ENCODE peak calls at places on chromosomes 11 and 22, in five cellular contexts. Y is SK-N-SH, S is H1, N is HepG2, U is GM12878. D is an unnamed sample.

GRCh38 chr11:86574493-86575207 is 97.8 kb downstream of the ME3 start:
- DNase-seq in Y (no peak), S (no peak), N (no peak), U (no peak), D (no peak)

GRCh38 chr11:77346906-77347603 is 45.6 kb upstream of the GDPD4 start:
- DNase-seq in Y (no peak), S (no peak), N (no peak), U (no peak), D (no peak)

GRCh38 chr22:31097941-31098632 is 9.3 kb downstream of the SELENOM start:
- DNase-seq in Y (no peak), S (no peak), N (no peak), U (no peak), D (no peak)

GRCh38 chr11:132114185-132114584 is 743.8 kb downstream of the NTM start:
- DNase-seq in Y (peak; percentile 60), S (no peak), N (no peak), U (no peak), D (no peak)

GRCh38 chr11:26741036-26741435 is 19.2 kb upstream of the SLC5A12 start:
- DNase-seq in Y (no peak), S (no peak), N (no peak), U (no peak), D (no peak)

GRCh38 chr22:38741576-38741975 is 14.2 kb downstream of the SUN2 start:
- DNase-seq in Y (no peak), S (no peak), N (no peak), U (no peak), D (no peak)

GRCh38 chr11:6321356-6321755 is 1.1 kb upstream of the CAVIN3 start:
- DNase-seq in Y (no peak), S (no peak), N (no peak), U (no peak), D (no peak)

GRCh38 chr11:47899801-47900200 is 51.7 kb upstream of the NUP160 start:
- DNase-seq in Y (no peak), S (no peak), N (no peak), U (peak; percentile 75), D (no peak)

DNA sequence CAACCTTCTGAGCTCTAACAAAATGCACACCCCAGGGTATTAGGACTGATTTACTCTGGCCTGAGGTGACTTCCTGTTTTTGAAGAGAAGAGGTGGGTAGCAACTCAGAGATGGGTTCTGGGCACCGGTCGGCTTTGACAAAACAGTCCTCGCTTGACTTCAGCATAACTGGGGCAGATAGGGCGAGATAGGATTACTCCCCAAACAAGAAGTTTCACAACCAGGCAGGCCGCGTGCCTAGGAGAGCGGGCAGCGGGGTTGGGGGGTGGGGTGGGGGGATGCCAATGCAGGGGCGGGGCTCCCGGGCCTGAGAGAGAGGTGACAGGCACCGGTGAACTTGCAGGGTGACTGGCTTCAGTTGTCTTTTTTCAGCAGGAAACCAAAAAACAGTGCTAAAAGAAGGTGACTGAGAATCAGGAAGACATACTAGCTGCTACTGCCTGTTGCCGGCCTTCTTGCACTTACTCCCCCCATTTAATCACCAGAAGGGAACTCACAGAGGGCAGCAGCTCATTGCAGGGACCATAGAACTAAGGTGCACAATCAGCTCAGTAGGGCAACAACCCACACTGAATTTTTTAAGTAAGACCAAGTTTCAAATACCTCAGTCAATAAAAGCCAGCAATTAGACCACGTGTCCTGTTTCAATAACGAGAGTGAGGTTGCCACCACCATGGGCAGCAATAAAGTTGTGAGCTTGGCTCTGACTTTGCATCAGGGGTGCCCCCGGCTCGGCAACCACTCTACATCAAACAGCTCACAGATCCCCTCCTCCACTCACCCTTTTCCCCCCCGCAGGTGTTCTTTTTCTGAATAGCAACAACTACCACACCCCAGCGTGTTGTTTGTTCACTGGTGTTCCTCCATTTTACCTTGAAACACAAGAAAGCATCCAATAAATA is 37.2 kb upstream of the ETS1 start:
- DNase-seq in Y (no peak), S (no peak), N (no peak), U (no peak), D (no peak)
- H3K9ac ChIP-seq in Y (no peak overlapping the region), S (no peak overlapping the region), N (no peak overlapping the region), U (peak overlapping the region; percentile 61), D (no peak overlapping the region)

DNA sequence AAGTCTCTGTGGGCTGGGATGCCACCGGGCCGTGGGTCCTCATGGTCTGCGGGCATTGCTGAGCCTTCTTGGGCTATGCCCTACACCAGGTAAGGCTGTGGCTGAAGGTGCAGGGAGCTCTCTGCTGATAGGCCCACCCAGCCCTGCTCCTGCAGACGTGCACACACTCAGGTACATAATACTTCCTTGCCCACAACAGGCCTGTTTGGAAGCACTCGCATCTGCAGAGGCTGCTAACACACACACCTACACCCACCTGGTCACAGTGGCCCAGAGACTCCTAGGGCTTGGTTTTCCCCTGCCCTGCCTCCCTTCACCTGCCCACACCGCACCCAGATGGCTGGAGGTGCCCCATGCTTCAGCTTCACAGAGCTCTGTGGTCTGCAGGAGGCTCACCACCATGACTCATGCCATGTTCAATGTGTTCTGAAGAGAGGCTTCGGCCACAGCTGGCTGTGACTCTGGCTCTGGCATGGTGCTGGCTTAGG is 72.8 kb upstream of the KCNQ1OT1 start:
- DNase-seq in Y (no peak), S (no peak), N (no peak), U (no peak), D (no peak)
- H3K27me3 ChIP-seq in Y (no peaks in the 10 kb centered on the region), S (peaks cover 7% of the 10 kb centered on the region), N (peaks cover 10% of the 10 kb centered on the region), U (no peaks in the 10 kb centered on the region), D (no peaks in the 10 kb centered on the region)

DNA sequence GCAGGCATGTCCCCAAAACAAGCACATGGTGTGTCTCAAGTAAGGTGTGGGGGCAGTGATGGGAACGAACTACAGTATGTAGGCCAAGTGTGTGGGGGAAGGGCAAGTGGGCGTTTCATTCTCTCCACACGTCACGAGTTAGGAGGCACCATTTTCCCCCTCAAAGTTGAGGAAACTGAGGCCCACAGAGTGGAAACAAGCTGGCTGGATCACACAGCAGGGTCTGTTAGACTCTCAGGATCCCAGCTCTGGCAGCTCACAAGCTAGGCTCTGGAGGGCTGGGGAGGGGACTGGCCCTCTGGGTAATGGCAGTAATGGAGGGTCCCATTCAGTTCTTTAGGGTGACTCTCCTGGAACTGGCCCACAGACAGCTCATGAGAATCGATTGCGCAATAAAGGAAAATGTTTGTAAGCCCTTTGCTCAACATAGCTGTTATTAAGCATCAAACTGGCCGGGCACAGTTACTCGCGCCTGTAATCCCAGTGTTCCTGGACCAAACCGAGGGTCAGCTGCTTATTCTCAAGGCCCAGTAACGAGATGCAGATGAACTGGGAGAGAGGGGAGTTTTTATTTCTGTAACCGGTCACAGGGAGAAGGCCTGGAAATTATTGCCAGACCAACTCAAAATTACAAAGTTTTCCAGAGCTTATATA is 24.1 kb upstream of the TUB start:
- DNase-seq in Y (no peak), S (no peak), N (no peak), U (no peak), D (no peak)
- TF ChIP-seq EP300 in Y (no peak), S (no peak), N (no peak), U (no peak), D (no peak)

GRCh38 chr22:23181763-23182288 is 1.5 kb downstream of the BCR start:
- DNase-seq in Y (no peak), S (no peak), N (no peak), U (no peak), D (no peak)
- H3K9ac ChIP-seq in Y (no peak overlapping the region), S (peak overlapping the region; percentile 65), N (peak overlapping the region; percentile 83), U (peak overlapping the region; percentile 71), D (peak overlapping the region; percentile 62)

GRCh38 chr11:7536102-7536501 is 22.3 kb downstream of the PPFIBP2 start:
- DNase-seq in Y (peak; percentile 38), S (no peak), N (no peak), U (no peak), D (peak; percentile 41)
- H3K27me3 ChIP-seq in Y (no peaks in the 10 kb centered on the region), S (no peaks in the 10 kb centered on the region), N (no peaks in the 10 kb centered on the region), U (no peaks in the 10 kb centered on the region), D (no peaks in the 10 kb centered on the region)

GRCh38 chr11:84300112-84300511 is 1013.9 kb upstream of the CCDC90B start:
- DNase-seq in Y (no peak), S (no peak), N (no peak), U (no peak), D (no peak)
- TF ChIP-seq EP300 in Y (no peak), S (no peak), N (no peak), U (no peak), D (no peak)

D was measured in K562.